ENCODE peak calls at places on chromosomes 16 and 17, in five cellular contexts. X, W, T, N and H are unnamed samples.

GRCh38 chr17:56176101-56176500 is 22.8 kb downstream of the ANKFN1 start:
- DNase-seq in T (no peak), X (no peak), N (no peak), W (no peak), H (no peak)

GRCh38 chr17:27546624-27547300 is 84.2 kb upstream of the LGALS9 start:
- DNase-seq in X (no peak), W (no peak), T (no peak), N (no peak), H (peak; percentile 58)

GRCh38 chr17:73551756-73552155 is 92.5 kb downstream of the SDK2 start:
- DNase-seq in T (no peak), X (no peak), W (no peak), N (no peak), H (no peak)

GRCh38 chr17:77634710-77635109 is 323.8 kb upstream of the TNRC6C start:
- DNase-seq in N (no peak), X (no peak), T (no peak), W (no peak), H (no peak)

GRCh38 chr17:68106085-68106484 is 70.5 kb downstream of the KPNA2 start:
- DNase-seq in W (no peak), X (no peak), N (no peak), T (no peak), H (no peak)

GRCh38 chr17:83103200-83103937 is 24.0 kb downstream of the METRNL start:
- DNase-seq in N (peak; percentile 68), X (peak; percentile 83), T (peak; percentile 92), W (peak; percentile 71), H (peak; percentile 69)

GRCh38 chr17:17107891-17108680 is 65.8 kb downstream of the MPRIP start:
- DNase-seq in W (no peak), N (no peak), X (peak; percentile 39), T (peak; percentile 49), H (no peak)

GRCh38 chr17:21176996-21177395 is 37.0 kb downstream of the TMEM11 start:
- DNase-seq in X (peak; percentile 3), N (no peak), T (no peak), W (no peak), H (no peak)

GRCh38 chr16:59886021-59886420 is 1151.9 kb upstream of the GOT2 start:
- DNase-seq in W (peak; percentile 78), X (no peak), N (peak; percentile 61), T (no peak), H (no peak)

GRCh38 chr16:81821422-81822128 is 42.5 kb downstream of the PLCG2 start:
- DNase-seq in N (no peak), W (no peak), X (no peak), T (no peak), H (no peak)

DNA sequence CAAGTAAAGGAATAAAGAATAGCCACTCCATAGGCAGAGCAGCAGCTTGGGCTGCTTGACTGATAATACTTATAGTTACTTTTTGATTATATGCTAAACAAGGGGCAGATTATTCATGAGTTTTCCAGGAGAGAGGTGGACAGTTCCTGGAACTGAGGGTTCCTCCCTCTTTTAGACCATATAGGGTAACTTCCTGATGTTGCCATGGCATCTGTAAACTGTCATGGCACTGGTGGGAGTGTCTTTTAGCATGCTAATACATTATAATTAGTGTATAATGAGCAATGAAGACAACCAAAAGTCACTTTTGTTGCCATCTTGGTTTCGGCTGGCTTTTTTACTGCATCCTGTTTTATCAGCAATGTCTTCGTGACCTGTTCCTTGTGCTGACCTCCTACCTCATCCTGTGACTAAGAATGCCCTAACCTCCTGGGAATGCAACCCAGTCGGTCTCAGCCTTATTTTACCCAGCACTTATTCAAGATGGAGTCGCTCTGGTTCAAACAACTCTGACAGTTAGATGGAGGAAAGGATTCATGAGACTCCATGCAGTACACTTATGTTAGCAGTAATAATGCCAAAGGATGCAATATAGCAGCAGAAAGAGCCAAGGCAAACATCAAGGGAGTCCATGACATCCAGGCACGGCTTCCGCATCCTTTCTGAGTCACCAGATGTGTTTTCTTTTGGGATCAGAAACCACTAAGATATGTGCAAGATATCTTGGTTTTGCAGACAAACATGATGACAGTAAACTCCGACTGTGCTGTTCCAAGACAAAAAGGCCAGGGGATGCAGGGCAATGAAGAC is 55.8 kb upstream of the B4GALNT2 start:
- DNase-seq in W (no peak), N (peak; percentile 44), X (no peak), T (no peak), H (no peak)
- TF ChIP-seq POLR2A in W (no peak), N (no peak), X (no peak), T (no peak), H (no peak)

GRCh38 chr16:59440-60059 is 5.9 kb downstream of the SNRNP25 start:
- DNase-seq in W (no peak), X (no peak), T (no peak), N (no peak), H (no peak)
- TF ChIP-seq POLR2A in W (no peak), X (no peak), T (no peak), N (no peak), H (no peak)

GRCh38 chr16:77190478-77191258 is at the start of gene MON1B:
- DNase-seq in N (peak; percentile 99), W (peak; percentile 96), X (peak; percentile 97), T (peak; percentile 96), H (peak; percentile 98)
- TF ChIP-seq POLR2A in N (peak; percentile 77), W (peak; percentile 85), X (no peak), T (peak; percentile 71), H (peak; percentile 93)

GRCh38 chr17:41483531-41483930 is 2.6 kb upstream of the KRT35 start:
- DNase-seq in N (no peak), X (no peak), T (no peak), W (no peak), H (no peak)

GRCh38 chr17:41480136-41480535 is 815 bp downstream of the KRT35 start:
- DNase-seq in X (no peak), T (no peak), W (no peak), N (no peak), H (no peak)

GRCh38 chr17:41478240-41478639 is 2.7 kb downstream of the KRT35 start:
- DNase-seq in N (no peak), X (no peak), T (no peak), W (no peak), H (no peak)

GRCh38 chr17:41480581-41480980 is 370 bp downstream of the KRT35 start:
- DNase-seq in W (no peak), T (no peak), X (no peak), N (no peak), H (no peak)

DNA sequence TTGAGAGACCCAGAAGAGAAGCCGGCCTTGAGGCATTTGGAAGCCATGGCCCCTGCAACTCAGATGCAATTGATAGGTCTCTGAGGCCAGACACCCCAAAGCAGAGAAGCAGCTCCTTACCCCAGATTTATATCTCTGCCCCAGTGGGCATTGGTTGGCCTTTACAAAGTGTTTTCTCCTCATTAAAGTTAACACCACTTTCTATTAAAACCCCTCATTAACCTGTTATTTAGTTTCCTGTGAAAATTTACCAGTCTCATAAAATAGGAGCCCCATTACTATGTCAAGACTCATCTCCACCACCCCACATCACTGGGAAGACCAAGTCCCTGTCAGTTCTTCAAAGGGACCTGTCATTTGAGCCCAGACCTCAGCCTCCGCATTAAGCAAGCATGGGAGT is at the start of gene KRT35:
- DNase-seq in X (no peak), N (no peak), W (no peak), T (no peak), H (no peak)
- TF ChIP-seq POLR2A in X (no peak), N (no peak), W (no peak), T (no peak), H (no peak)

GRCh38 chr17:28875856-28876564 is 21.2 kb downstream of the ERAL1 start:
- DNase-seq in X (no peak), T (no peak), N (no peak), W (no peak), H (peak; percentile 56)

GRCh38 chr17:28867276-28867675 is 12.5 kb downstream of the ERAL1 start:
- DNase-seq in W (no peak), N (no peak), X (no peak), T (no peak), H (no peak)

GRCh38 chr17:28874750-28875149 is 19.9 kb downstream of the ERAL1 start:
- DNase-seq in N (no peak), T (no peak), W (no peak), X (no peak), H (peak; percentile 62)

GRCh38 chr17:28865946-28866752 is 11.3 kb downstream of the ERAL1 start:
- DNase-seq in X (no peak), W (no peak), T (no peak), N (no peak), H (peak; percentile 76)

DNA sequence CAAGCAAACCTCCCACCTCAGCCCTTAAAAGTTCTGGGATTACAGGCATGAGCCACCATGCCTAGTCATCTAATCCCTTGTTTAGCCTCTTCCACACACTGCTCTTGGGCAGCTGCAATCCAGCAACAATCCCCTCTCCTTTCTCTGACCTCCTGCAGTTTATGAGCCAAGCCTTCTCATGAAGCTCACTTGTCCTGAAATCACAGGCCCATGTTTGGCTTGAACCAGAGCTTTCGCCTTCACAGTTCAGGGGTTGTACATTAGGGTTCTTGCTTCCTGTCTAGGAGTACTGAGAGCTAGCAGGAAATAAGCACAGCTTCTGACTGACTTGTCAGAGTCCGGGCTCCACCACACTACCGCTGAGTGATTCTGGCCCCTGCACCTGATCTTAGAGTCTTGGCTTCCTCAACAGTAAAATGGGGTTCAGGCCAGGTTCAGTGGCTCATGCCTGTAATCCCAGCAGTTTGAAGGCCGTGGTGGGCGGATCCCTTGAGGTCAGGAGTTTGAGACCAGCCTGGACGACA is 16.3 kb downstream of the ERAL1 start:
- DNase-seq in X (no peak), W (no peak), N (no peak), T (no peak), H (peak; percentile 39)
- TF ChIP-seq POLR2A in X (no peak), W (no peak), N (no peak), T (no peak), H (no peak)

DNA sequence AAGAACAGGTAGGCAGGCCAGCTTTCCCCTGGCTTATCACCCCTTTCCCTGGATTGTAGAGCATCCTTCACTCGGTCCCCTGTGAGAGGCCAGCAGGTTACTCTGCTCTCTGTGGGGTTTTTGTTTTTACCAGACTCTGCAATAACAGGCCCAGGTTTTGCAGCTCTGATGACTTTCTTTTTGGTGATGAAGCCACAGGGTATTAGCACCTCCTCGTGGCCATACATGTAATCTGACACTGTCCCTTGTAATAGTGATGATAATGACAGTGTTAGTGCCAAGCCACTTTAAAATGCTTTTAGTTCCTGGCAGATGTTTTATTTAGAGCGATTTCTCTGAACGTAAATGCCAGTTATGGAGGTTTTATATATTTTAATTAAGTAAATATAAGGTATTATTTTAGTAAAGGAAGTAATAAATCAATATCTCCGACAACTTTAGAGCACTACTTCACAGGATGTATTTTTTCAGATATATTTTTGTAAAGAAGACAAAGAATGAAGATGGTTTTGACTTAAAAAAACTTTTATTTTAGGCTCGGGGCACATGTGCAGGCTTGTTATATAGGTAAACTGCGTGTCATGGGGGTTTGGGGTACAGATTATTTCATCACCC is 38.0 kb upstream of the CPHXL start:
- DNase-seq in T (no peak), W (peak; percentile 61), X (peak; percentile 58), N (peak; percentile 72), H (peak; percentile 76)
- TF ChIP-seq POLR2A in T (no peak), W (no peak), X (no peak), N (no peak), H (no peak)

GRCh38 chr17:46764709-46765401 is 53.6 kb downstream of the WNT3 start:
- DNase-seq in T (no peak), N (no peak), X (peak; percentile 72), W (no peak), H (peak; percentile 22)
- TF ChIP-seq POLR2A in T (no peak), N (no peak), X (no peak), W (no peak), H (no peak)